ENCODE peak calls at places on chromosomes 3 and 15, in four cellular contexts. J is lung, T is epithelial cell of proximal tubule, B is cardiac muscle cell. Z is an unnamed sample.

GRCh38 chr15:70093481-70094309 is 4.0 kb downstream of the TLE3 start:
- DNase-seq in J (no peak), B (peak; percentile 67), T (no peak), Z (no peak)

GRCh38 chr15:61749169-61749568 is 311.1 kb downstream of the VPS13C start:
- DNase-seq in T (no peak), J (no peak), B (no peak), Z (no peak)

GRCh38 chr3:18225709-18226108 is 199.4 kb downstream of the SATB1 start:
- DNase-seq in T (no peak), J (no peak), B (no peak), Z (no peak)

GRCh38 chr3:127215714-127216414 is 22.9 kb downstream of the PRR23E start:
- DNase-seq in B (no peak), J (no peak), T (no peak), Z (no peak)

GRCh38 chr3:101938262-101938847 is 89.0 kb downstream of the NFKBIZ start:
- DNase-seq in T (no peak), B (no peak), J (no peak), Z (no peak)

GRCh38 chr3:156433910-156434309 is 121.0 kb downstream of the SSR3 start:
- DNase-seq in B (peak; percentile 27), T (no peak), J (no peak), Z (no peak)

GRCh38 chr15:47196057-47196456 is 521.2 kb upstream of the SEMA6D start:
- DNase-seq in J (peak; percentile 72), T (peak; percentile 37), B (peak; percentile 93), Z (no peak)

GRCh38 chr3:194960446-194961032 is 274.9 kb downstream of the FAM43A start:
- DNase-seq in B (no peak), J (no peak), T (no peak), Z (no peak)

GRCh38 chr15:80982205-80982604 is 7.4 kb downstream of the MESD start:
- DNase-seq in J (no peak), T (no peak), B (no peak), Z (no peak)

GRCh38 chr3:151305081-151305777 is 11.4 kb downstream of the GPR87 start:
- DNase-seq in T (peak; percentile 98), J (peak; percentile 71), B (peak; percentile 98), Z (no peak)

GRCh38 chr15:66685638-66686150 is 16.3 kb upstream of the SMAD6 start:
- DNase-seq in B (no peak), T (no peak), J (no peak), Z (no peak)
- TF ChIP-seq CTCF in B (peak; percentile 38), T (peak; percentile 42), J (no peak), Z (peak; percentile 16)

DNA sequence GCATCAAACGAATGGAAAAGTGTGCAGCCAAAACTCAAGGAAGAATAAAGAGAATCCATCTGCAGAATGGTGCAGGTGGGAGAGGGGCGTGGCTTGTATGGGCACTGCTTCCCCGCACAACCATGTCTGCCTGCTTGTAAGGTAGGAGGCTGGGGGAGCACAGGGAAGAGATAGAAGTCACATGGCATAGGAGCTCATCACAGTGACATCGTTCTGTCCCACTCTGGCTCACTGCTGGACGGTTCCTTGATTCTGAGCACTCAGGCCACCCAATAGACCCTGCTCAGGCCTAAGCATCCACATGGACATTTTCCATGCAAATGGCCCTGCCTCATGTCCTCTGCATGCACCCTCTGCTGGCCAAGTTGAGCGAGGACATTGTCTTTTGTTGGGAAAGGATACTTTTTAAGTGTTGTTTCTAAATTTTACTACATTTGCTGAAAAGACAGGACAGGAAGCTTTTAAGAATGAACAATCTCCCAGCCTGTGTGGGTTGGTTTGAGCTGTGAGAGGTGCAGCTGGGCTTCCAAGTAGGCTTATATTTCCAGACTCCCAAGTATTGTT is 3.1 kb downstream of the MYLK start:
- DNase-seq in B (peak; percentile 66), J (no peak), T (no peak), Z (no peak)
- TF ChIP-seq CTCF in B (peak; percentile 68), J (peak; percentile 0), T (peak; percentile 79), Z (peak; percentile 37)

GRCh38 chr3:132987396-132987795 is 50.8 kb upstream of the TMEM108 start:
- DNase-seq in J (no peak), B (no peak), T (no peak), Z (no peak)
- TF ChIP-seq CTCF in J (no peak), B (no peak), T (no peak), Z (no peak)

GRCh38 chr3:55405436-55405835 is 81.7 kb downstream of the WNT5A start:
- DNase-seq in J (no peak), B (peak; percentile 37), T (no peak), Z (no peak)
- TF ChIP-seq CTCF in J (no peak), B (peak; percentile 31), T (peak; percentile 53), Z (peak; percentile 26)

DNA sequence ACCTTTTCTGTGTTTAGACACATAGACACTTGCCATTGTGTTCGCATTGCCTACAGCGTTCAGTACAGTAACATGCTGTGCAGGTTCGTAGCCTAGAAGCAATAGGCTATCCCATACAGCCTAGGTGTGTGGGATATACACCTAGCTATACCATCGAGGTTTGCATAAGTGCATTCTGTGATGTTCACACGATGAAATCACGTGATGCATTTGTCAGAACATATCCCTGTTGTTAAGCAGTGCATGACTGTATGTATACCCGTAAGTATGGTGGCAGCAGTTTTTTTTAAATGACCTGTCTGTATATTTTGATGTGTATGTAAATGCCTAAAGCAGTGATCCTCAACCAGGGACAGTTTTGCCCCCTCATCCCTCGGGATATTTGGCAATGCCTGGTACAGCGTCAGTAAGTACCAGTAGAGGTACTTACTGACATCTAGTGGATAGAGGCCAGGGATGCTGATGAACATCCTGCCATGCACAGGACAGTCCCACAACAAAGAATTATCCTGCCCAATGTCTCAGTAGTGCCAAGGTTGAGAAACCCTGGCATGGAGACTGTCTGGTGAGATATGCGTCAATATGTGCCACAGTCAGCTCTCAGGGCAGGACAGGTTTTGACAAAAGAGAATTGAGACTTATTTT is 129.1 kb downstream of the HCN4 start:
- DNase-seq in B (no peak), T (no peak), J (no peak), Z (no peak)
- TF ChIP-seq CTCF in B (peak; percentile 30), T (peak; percentile 53), J (no peak), Z (peak; percentile 45)

DNA sequence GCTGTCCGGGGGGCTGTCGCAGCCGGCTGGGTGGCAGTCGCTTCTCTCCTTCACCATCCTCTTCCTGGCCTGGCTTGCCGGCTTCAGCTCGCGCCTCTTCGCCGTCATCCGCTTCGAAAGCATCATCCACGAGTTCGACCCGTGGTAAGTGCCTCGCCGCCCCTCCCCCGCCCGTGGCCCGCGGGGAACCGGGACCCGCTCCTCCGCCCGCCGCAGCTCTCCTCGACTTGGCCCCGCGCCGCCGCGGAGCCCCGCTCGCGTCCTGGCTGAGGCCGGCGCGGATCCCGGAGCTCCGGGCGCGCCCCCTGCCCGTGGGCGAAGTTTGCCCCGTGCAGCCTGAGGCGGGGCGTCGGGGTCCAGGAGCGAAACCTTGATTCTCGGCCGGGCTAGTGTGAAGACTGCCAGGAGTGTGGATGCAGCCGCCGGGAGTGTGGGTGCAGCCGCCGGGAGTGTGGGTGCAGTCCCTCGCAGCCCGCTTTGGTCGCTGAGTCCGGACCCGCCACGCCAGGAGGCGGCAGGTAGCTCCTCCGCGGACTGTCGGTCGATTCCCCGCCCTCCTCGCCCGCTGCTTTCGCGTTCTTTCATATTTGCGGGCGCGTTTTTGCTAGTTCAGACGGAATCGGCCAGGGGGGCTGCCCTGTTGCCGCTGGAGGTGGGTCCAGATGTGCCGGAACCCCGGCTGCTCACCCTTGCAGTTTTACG is 595 bp downstream of the STT3B start:
- DNase-seq in J (peak; percentile 52), T (no peak), B (peak; percentile 27), Z (no peak)
- TF ChIP-seq CTCF in J (no peak), T (peak; percentile 13), B (peak; percentile 20), Z (no peak)

DNA sequence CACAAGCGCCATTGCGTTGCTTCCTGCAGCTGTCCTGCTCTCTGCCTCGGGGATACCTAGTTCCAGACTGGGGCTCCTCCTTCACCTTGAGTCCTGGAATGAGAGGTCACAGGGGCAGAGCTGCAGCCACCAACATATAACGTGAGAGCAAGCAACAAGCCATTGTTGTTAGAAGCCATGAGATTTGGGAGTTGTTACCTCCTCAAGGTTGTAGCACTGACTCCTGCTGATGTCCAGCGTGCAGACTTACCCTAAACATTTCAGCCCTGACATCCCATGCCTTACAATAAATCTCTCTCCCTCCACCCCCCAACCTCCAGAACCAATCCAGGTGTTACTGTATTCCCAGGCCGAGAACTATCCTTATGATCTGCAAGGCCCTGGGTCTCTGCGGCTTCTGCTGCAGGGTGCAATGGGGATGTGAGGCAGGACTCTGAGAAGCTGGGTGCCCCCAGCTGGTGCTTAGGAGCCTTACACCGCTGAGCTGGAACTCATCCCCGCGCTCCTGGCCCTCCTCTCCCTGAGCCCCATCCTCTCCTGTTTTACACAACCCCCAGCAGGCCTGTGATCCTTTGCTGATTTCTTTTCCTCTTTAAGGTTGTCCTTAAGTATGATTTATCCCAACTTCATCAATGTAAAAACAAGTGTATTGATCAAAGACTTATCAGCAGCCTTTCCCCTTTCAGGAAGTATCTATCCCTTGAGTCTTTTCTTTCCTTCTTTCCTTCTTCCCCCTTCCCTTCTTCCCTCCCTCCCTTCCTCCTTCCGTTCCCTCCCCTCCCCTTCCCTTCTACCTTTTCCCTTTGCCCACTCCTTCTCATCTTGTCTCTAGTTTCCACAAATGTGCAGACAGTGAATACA is 84.2 kb upstream of the ABHD2 start:
- DNase-seq in J (no peak), B (peak; percentile 80), T (no peak), Z (no peak)
- TF ChIP-seq CTCF in J (no peak), B (peak; percentile 68), T (peak; percentile 57), Z (peak; percentile 41)

GRCh38 chr3:49411550-49411967 is 217 bp downstream of the RHOA start:
- DNase-seq in B (peak; percentile 28), T (no peak), J (peak; percentile 55), Z (no peak)

GRCh38 chr3:49410844-49411549 is 779 bp downstream of the RHOA start:
- DNase-seq in T (no peak), B (no peak), J (no peak), Z (no peak)

GRCh38 chr3:49411968-49412631 is at the start of the genes RHOA and TCTA:
- DNase-seq in T (peak; percentile 97), B (peak; percentile 100), J (peak; percentile 99), Z (peak; percentile 100)

GRCh38 chr3:49413338-49413734 is 1.1 kb downstream of the TCTA start:
- DNase-seq in T (no peak), B (no peak), J (no peak), Z (no peak)

DNA sequence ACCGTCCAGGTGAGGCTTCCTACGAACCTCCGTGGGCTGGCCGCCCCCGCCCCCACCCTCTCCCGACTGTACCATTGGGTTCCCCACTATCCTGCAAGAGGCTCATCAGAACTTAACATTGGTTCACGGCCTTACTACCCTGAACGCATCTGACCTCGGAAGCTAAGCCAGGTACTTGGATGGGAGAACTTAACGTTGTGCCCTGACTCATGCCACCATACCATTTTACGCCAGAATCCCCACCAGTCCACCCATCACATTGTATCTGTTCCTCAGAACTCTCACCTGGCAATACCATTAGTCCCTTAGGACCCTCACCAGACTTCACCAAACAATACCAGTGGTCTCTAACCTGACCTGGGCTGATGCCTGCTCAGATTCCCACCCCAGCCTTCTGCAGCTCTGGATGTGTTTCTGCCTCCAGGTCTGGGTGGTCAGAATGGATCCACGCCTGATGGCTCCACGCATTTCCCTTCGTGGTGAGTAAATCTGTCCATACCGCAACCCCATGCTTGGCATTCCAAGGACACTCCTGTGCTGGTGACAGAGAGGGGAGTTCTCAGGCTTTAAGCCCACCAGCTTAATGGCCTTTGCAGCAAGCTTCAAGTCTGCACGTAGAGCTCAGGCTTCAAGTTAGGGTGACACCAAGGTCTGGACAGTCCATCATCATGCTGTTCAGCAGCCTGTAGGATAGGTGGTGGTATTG is 562 bp downstream of the TCTA start:
- DNase-seq in B (no peak), T (no peak), J (no peak), Z (no peak)
- TF ChIP-seq CTCF in B (no peak), T (no peak), J (no peak), Z (no peak)